ENCODE peak calls at places on chromosomes 7 and 10, in five cellular contexts. One of them, this sample, is unnamed.

GRCh38 chr10:31706921-31707571 is 221.6 kb downstream of the ARHGAP12 start:
- DNase-seq in heart left ventricle: peak
- DNase-seq in body of pancreas: peak
- DNase-seq in colonic mucosa: no peak
- DNase-seq in RWPE2: no peak
- DNase-seq in this sample: no peak

GRCh38 chr10:970311-971149 is 17.7 kb upstream of the GTPBP4 start:
- DNase-seq in body of pancreas: peak
- DNase-seq in RWPE2: no peak
- DNase-seq in heart left ventricle: no peak
- DNase-seq in colonic mucosa: peak
- DNase-seq in this sample: peak

GRCh38 chr7:113710310-113711106 is 208.3 kb downstream of the PPP1R3A start:
- DNase-seq in body of pancreas: peak
- DNase-seq in heart left ventricle: no peak
- DNase-seq in colonic mucosa: peak
- DNase-seq in RWPE2: no peak
- DNase-seq in this sample: peak

GRCh38 chr7:101911800-101912705 is 94.6 kb downstream of the CUX1 start:
- DNase-seq in body of pancreas: peak
- DNase-seq in heart left ventricle: peak
- DNase-seq in RWPE2: no peak
- DNase-seq in colonic mucosa: peak
- DNase-seq in this sample: no peak

GRCh38 chr7:9124320-9124719 is 690.9 kb downstream of the NXPH1 start:
- DNase-seq in colonic mucosa: no peak
- DNase-seq in heart left ventricle: no peak
- DNase-seq in body of pancreas: no peak
- DNase-seq in RWPE2: no peak
- DNase-seq in this sample: no peak

GRCh38 chr7:142785841-142786250 is 15.1 kb downstream of the PRSS2 start:
- DNase-seq in colonic mucosa: no peak
- DNase-seq in RWPE2: no peak
- DNase-seq in body of pancreas: no peak
- DNase-seq in heart left ventricle: no peak
- DNase-seq in this sample: no peak

GRCh38 chr7:38000272-38000671 is 79.8 kb downstream of the EPDR1 start:
- DNase-seq in colonic mucosa: no peak
- DNase-seq in body of pancreas: no peak
- DNase-seq in RWPE2: no peak
- DNase-seq in heart left ventricle: no peak
- DNase-seq in this sample: no peak

GRCh38 chr10:76209135-76209534 is 777.7 kb downstream of the LRMDA start:
- DNase-seq in colonic mucosa: no peak
- DNase-seq in heart left ventricle: no peak
- DNase-seq in body of pancreas: no peak
- DNase-seq in RWPE2: no peak
- DNase-seq in this sample: no peak

GRCh38 chr7:29017666-29018065 is 59.5 kb upstream of the TRIL start:
- DNase-seq in body of pancreas: no peak
- DNase-seq in heart left ventricle: no peak
- DNase-seq in RWPE2: no peak
- DNase-seq in colonic mucosa: no peak
- DNase-seq in this sample: no peak

GRCh38 chr7:138979226-138979979 is 1.8 kb downstream of the KIAA1549 start:
- DNase-seq in colonic mucosa: no peak
- DNase-seq in RWPE2: no peak
- DNase-seq in body of pancreas: peak
- DNase-seq in heart left ventricle: no peak
- DNase-seq in this sample: no peak

GRCh38 chr7:138979988-138980574 is 1.1 kb downstream of the KIAA1549 start:
- DNase-seq in heart left ventricle: no peak
- DNase-seq in RWPE2: no peak
- DNase-seq in colonic mucosa: no peak
- DNase-seq in body of pancreas: no peak
- DNase-seq in this sample: no peak

GRCh38 chr7:138981332-138982203 is at the start of gene KIAA1549:
- DNase-seq in body of pancreas: peak
- DNase-seq in heart left ventricle: peak
- DNase-seq in RWPE2: no peak
- DNase-seq in colonic mucosa: peak
- DNase-seq in this sample: no peak

GRCh38 chr7:138980575-138981285 is 459 bp downstream of the KIAA1549 start:
- DNase-seq in body of pancreas: no peak
- DNase-seq in RWPE2: no peak
- DNase-seq in colonic mucosa: no peak
- DNase-seq in heart left ventricle: no peak
- DNase-seq in this sample: no peak

GRCh38 chr7:138982204-138982623 is 1.0 kb upstream of the KIAA1549 start:
- DNase-seq in heart left ventricle: no peak
- DNase-seq in body of pancreas: no peak
- DNase-seq in colonic mucosa: no peak
- DNase-seq in RWPE2: no peak
- DNase-seq in this sample: no peak
- H3K4me3 ChIP-seq in heart left ventricle: peak
- H3K4me3 ChIP-seq in body of pancreas: no peak
- H3K4me3 ChIP-seq in colonic mucosa: peak
- H3K4me3 ChIP-seq in RWPE2: no peak
- H3K4me3 ChIP-seq in this sample: peak

GRCh38 chr7:154591544-154591943 is 411.4 kb downstream of the PAXIP1 start:
- DNase-seq in heart left ventricle: no peak
- DNase-seq in RWPE2: no peak
- DNase-seq in colonic mucosa: no peak
- DNase-seq in body of pancreas: no peak
- DNase-seq in this sample: no peak
- TF ChIP-seq CTCF in heart left ventricle: no peak
- TF ChIP-seq CTCF in RWPE2: no peak
- TF ChIP-seq CTCF in colonic mucosa: no peak
- TF ChIP-seq CTCF in body of pancreas: no peak
- TF ChIP-seq CTCF in this sample: no peak

DNA sequence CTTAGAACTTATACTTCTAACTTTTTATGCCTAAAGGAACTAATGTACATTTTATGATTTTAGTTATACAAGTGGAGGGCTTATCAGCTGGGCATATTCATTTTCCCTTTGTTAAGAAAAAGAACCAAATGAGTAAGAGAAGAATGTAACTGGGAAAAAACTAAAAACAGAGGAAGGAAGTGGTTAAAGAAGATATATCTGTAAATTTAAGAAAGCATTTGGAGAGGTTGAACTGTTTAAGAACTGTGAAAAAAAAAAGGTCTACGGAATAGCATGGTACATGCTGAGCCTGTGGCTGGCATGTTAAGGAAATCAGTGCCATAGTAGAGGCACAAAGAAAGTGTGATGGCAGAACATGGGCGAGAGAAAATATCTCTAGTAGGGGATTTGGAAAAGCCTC is 6.2 kb downstream of the MDFIC start:
- DNase-seq in body of pancreas: no peak
- DNase-seq in colonic mucosa: no peak
- DNase-seq in heart left ventricle: no peak
- DNase-seq in RWPE2: no peak
- DNase-seq in this sample: no peak
- H3K4me3 ChIP-seq in body of pancreas: peak
- H3K4me3 ChIP-seq in colonic mucosa: no peak
- H3K4me3 ChIP-seq in heart left ventricle: no peak
- H3K4me3 ChIP-seq in RWPE2: no peak
- H3K4me3 ChIP-seq in this sample: no peak

GRCh38 chr7:24862461-24862860 is 105.2 kb upstream of the GSDME start:
- DNase-seq in RWPE2: no peak
- DNase-seq in heart left ventricle: no peak
- DNase-seq in colonic mucosa: no peak
- DNase-seq in body of pancreas: no peak
- DNase-seq in this sample: no peak

GRCh38 chr7:24854866-24855265 is 97.6 kb upstream of the GSDME start:
- DNase-seq in RWPE2: no peak
- DNase-seq in body of pancreas: no peak
- DNase-seq in colonic mucosa: no peak
- DNase-seq in heart left ventricle: no peak
- DNase-seq in this sample: no peak

GRCh38 chr7:24860611-24861010 is 103.3 kb upstream of the GSDME start:
- DNase-seq in heart left ventricle: no peak
- DNase-seq in body of pancreas: no peak
- DNase-seq in colonic mucosa: no peak
- DNase-seq in RWPE2: no peak
- DNase-seq in this sample: no peak

GRCh38 chr7:24857623-24858022 is 100.4 kb upstream of the GSDME start:
- DNase-seq in RWPE2: no peak
- DNase-seq in colonic mucosa: no peak
- DNase-seq in heart left ventricle: no peak
- DNase-seq in body of pancreas: no peak
- DNase-seq in this sample: no peak

GRCh38 chr7:24858108-24858977 is 101.1 kb upstream of the GSDME start:
- DNase-seq in body of pancreas: no peak
- DNase-seq in heart left ventricle: no peak
- DNase-seq in colonic mucosa: no peak
- DNase-seq in RWPE2: no peak
- DNase-seq in this sample: no peak
- TF ChIP-seq CTCF in body of pancreas: no peak
- TF ChIP-seq CTCF in heart left ventricle: no peak
- TF ChIP-seq CTCF in colonic mucosa: no peak
- TF ChIP-seq CTCF in RWPE2: no peak
- TF ChIP-seq CTCF in this sample: no peak

GRCh38 chr10:122054046-122055025 is 65.4 kb downstream of the TACC2 start:
- DNase-seq in RWPE2: no peak
- DNase-seq in heart left ventricle: peak
- DNase-seq in body of pancreas: no peak
- DNase-seq in colonic mucosa: peak
- DNase-seq in this sample: no peak

GRCh38 chr10:122056431-122057094 is 67.6 kb downstream of the TACC2 start:
- DNase-seq in RWPE2: no peak
- DNase-seq in colonic mucosa: peak
- DNase-seq in body of pancreas: no peak
- DNase-seq in heart left ventricle: no peak
- DNase-seq in this sample: no peak

GRCh38 chr10:122060250-122060649 is 71.3 kb downstream of the TACC2 start:
- DNase-seq in heart left ventricle: no peak
- DNase-seq in body of pancreas: no peak
- DNase-seq in RWPE2: no peak
- DNase-seq in colonic mucosa: peak
- DNase-seq in this sample: no peak

GRCh38 chr10:122055252-122055651 is 66.3 kb downstream of the TACC2 start:
- DNase-seq in colonic mucosa: no peak
- DNase-seq in RWPE2: no peak
- DNase-seq in body of pancreas: no peak
- DNase-seq in heart left ventricle: no peak
- DNase-seq in this sample: no peak

GRCh38 chr10:122057841-122058240 is 68.9 kb downstream of the TACC2 start:
- DNase-seq in heart left ventricle: no peak
- DNase-seq in colonic mucosa: no peak
- DNase-seq in RWPE2: no peak
- DNase-seq in body of pancreas: no peak
- DNase-seq in this sample: no peak
- H3K4me3 ChIP-seq in heart left ventricle: no peak
- H3K4me3 ChIP-seq in colonic mucosa: no peak
- H3K4me3 ChIP-seq in RWPE2: no peak
- H3K4me3 ChIP-seq in body of pancreas: no peak
- H3K4me3 ChIP-seq in this sample: no peak

DNA sequence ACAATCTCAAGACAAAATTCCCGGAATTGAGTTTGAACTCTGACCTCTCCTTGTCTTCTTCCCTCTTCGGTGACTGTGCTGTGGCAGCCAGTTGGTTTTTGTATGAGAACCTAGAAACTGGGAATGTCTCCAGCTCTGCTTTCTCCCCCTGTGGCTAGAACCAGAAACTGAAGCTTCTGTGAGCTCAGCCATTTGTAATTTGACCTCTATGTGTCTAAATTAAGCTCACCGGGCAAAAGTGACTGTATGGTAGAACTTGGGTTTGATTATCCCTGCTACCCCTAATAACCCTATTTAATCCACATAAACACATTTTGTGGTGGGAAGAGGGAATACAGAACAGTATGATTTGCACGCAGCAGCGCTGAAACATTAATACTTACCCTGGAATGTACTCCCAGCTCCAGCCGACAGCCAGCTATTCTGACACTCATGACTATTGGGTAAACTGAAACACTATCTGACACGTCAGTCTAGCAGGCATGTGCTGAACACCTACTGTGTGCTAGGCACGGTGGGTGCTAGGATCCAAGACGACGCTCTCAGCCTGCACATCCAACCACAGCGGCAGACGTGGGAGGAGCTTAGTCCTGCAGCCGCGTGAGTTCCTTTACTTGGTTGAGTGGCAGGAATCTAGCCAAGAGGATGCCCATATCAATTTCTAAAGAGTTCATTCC is 324.8 kb downstream of the SFMBT2 start:
- DNase-seq in colonic mucosa: no peak
- DNase-seq in RWPE2: no peak
- DNase-seq in body of pancreas: peak
- DNase-seq in heart left ventricle: no peak
- DNase-seq in this sample: no peak
- TF ChIP-seq CTCF in colonic mucosa: no peak
- TF ChIP-seq CTCF in RWPE2: no peak
- TF ChIP-seq CTCF in body of pancreas: no peak
- TF ChIP-seq CTCF in heart left ventricle: no peak
- TF ChIP-seq CTCF in this sample: no peak

DNA sequence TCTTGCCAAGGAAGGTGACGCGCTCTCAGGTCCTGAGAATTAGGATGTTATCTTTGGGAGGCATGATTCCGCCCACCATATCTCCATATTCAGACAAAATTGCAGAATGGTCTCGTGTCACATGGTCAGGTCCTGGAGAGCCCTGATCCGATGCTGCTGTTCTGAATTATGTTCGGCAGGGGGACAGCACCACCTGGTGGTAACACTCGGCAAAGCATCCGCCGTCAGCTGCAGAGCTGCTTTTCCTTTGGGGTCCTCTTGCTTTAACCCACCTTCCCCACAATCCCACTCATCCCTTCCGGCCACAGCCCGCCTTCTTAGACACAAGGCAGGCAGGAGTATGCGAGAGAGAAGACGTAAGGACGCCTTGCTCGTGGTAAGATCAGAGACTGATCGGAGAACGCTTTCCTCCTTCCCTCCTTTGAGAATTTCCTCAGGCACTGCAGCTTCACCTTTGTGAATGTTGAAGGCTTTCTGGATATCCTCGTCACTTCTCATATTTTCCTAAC is 327.8 kb upstream of the C7orf33 start:
- DNase-seq in body of pancreas: peak
- DNase-seq in colonic mucosa: peak
- DNase-seq in heart left ventricle: peak
- DNase-seq in RWPE2: no peak
- DNase-seq in this sample: no peak
- H3K4me3 ChIP-seq in body of pancreas: no peak
- H3K4me3 ChIP-seq in colonic mucosa: peak
- H3K4me3 ChIP-seq in heart left ventricle: no peak
- H3K4me3 ChIP-seq in RWPE2: no peak
- H3K4me3 ChIP-seq in this sample: no peak

DNA sequence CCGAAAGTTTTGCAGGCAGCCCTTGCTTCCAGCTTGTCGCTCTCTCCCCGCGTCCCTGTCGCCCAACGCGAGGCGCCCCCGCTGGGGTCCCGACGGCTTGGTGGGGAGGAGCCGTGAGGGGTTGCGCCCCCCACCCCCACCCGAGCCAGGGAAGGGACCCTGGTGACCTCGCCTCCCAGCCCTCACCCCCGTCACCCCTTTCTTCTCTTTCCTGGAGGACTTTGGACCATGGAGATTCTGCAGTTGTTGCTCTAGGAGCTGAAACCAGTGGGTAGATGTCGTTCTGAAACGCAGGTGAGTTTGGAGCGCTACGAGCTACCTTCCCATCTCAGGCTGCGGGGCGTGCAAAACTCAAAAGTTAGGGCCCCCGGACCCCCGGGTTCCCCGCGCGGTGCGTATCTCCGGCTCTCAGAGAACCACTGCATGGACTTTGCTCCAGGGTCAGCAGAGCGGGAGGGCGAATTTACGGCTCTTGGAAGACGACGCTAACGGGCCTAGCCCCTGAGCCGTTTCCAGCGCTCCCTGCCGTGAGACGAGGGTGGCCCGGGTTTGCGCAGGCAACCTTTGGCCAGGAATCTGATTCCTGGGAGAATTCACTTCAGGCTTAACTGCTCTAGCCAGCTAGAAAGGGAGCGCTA is 684 bp upstream of the ATXN7L1 start:
- DNase-seq in heart left ventricle: peak
- DNase-seq in body of pancreas: peak
- DNase-seq in RWPE2: no peak
- DNase-seq in colonic mucosa: peak
- DNase-seq in this sample: no peak
- TF ChIP-seq CTCF in heart left ventricle: no peak
- TF ChIP-seq CTCF in body of pancreas: no peak
- TF ChIP-seq CTCF in RWPE2: peak
- TF ChIP-seq CTCF in colonic mucosa: no peak
- TF ChIP-seq CTCF in this sample: no peak